ENCODE peak calls at places on chromosomes 6 and 20, in eight cellular contexts. O is endothelial cell of umbilical vein, T is adrenal gland, M is HL-60, K is lung, S is right lobe of liver, G is heart right ventricle, L is hepatocyte. I is an unnamed sample.

GRCh38 chr6:5730586-5731263 is 276.0 kb downstream of the NRN1 start:
- DNase-seq in O (no peak), T (no peak), M (no peak), K (no peak), S (no peak), G (no peak), L (no peak), I (no peak)

GRCh38 chr6:130765181-130765727 is 62.0 kb upstream of the SMLR1 start:
- DNase-seq in O (no peak), T (no peak), M (no peak), K (no peak), S (no peak), G (no peak), L (no peak), I (no peak)

GRCh38 chr6:3231213-3232016 is 4.0 kb upstream of the TUBB2B start:
- DNase-seq in O (peak; percentile 46), T (peak; percentile 84), M (no peak), K (peak; percentile 84), S (peak; percentile 75), G (no peak), L (peak; percentile 96), I (no peak)

GRCh38 chr20:44646641-44647274 is 4.7 kb downstream of the ADA start:
- DNase-seq in O (peak; percentile 68), T (no peak), M (peak; percentile 63), K (no peak), S (no peak), G (no peak), L (no peak), I (no peak)

GRCh38 chr6:170142559-170142958 is 148.3 kb downstream of the DLL1 start:
- DNase-seq in O (no peak), T (no peak), M (no peak), K (no peak), S (no peak), G (no peak), L (no peak), I (no peak)

GRCh38 chr20:18164356-18164755 is 26.7 kb downstream of the KAT14 start:
- DNase-seq in O (no peak), T (no peak), M (no peak), K (no peak), S (no peak), G (no peak), L (no peak), I (no peak)

GRCh38 chr6:30942338-30943060 is 1.7 kb downstream of the MUCL3 start:
- DNase-seq in O (peak; percentile 56), T (peak; percentile 93), M (peak; percentile 12), K (peak; percentile 94), S (peak; percentile 58), G (peak; percentile 64), L (peak; percentile 90), I (no peak)

GRCh38 chr20:4050581-4050980 is 35.2 kb upstream of the RNF24 start:
- DNase-seq in O (no peak), T (no peak), M (no peak), K (no peak), S (no peak), G (no peak), L (no peak), I (no peak)

GRCh38 chr6:152828431-152828830 is 77.8 kb downstream of the VIP start:
- DNase-seq in O (no peak), T (no peak), M (no peak), K (no peak), S (no peak), G (no peak), L (no peak), I (no peak)

GRCh38 chr6:8958894-8959511 is 523.7 kb upstream of the SLC35B3 start:
- DNase-seq in O (no peak), T (no peak), M (no peak), K (no peak), S (no peak), G (no peak), L (no peak), I (no peak)

GRCh38 chr20:16701296-16701695 is 28.5 kb upstream of the SNRPB2 start:
- DNase-seq in O (peak; percentile 14), T (no peak), M (no peak), K (no peak), S (no peak), G (no peak), L (no peak), I (peak; percentile 27)

GRCh38 chr6:150702675-150703074 is 103.0 kb downstream of the PLEKHG1 start:
- DNase-seq in O (no peak), T (no peak), M (no peak), K (no peak), S (no peak), G (no peak), L (no peak), I (no peak)

GRCh38 chr6:73152998-73153757 is 72.1 kb downstream of the KHDC1L start:
- DNase-seq in O (no peak), T (no peak), M (no peak), K (no peak), S (no peak), G (no peak), L (no peak), I (no peak)

GRCh38 chr20:1665345-1665744 is 7.8 kb upstream of the SIRPG start:
- DNase-seq in O (no peak), T (no peak), M (no peak), K (no peak), S (no peak), G (no peak), L (no peak), I (no peak)

GRCh38 chr6:109362102-109362884 is 20.0 kb downstream of the CD164 start:
- DNase-seq in O (no peak), T (no peak), M (no peak), K (no peak), S (no peak), G (no peak), L (no peak), I (no peak)

GRCh38 chr20:46051556-46052323 is 22.7 kb downstream of the SLC12A5 start:
- DNase-seq in O (no peak), T (no peak), M (no peak), K (no peak), S (no peak), G (no peak), L (no peak), I (no peak)
- H3K27me3 ChIP-seq in O (no peaks in the 10 kb centered on the region), T (no peaks in the 10 kb centered on the region), M (peaks cover 2% of the 10 kb centered on the region), K (no peaks in the 10 kb centered on the region), S (no peaks in the 10 kb centered on the region), G (peaks cover 11% of the 10 kb centered on the region), L (peaks cover 6% of the 10 kb centered on the region), I (peaks cover 2% of the 10 kb centered on the region)

DNA sequence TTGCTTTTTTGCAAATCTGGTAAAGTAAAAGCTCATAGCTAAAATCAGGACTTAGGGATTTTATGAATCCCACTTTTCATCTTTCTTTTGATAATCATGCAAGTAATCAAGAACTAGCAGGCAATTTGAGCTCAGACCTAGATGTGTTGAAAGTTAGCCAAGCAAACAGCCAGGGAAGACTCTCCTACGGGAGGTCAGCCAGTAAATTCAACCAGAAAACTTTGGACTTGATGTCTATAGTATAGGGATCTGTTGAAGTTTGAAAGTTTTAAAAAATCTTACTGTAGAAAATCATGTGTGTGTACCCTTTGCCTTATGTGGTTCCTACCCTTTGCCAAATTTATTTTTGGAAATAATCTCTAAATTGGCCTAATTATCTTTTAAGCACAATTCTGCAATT is 95.0 kb upstream of the TPD52L1 start:
- DNase-seq in O (no peak), T (no peak), M (no peak), K (no peak), S (no peak), G (no peak), L (no peak), I (no peak)
- H3K27ac ChIP-seq in O (no peak overlapping the region), T (no peak overlapping the region), M (no peak overlapping the region), K (no peak overlapping the region), S (no peak overlapping the region), G (no peak overlapping the region), L (no peak overlapping the region), I (no peak overlapping the region)

GRCh38 chr6:142884214-142885035 is 60.6 kb downstream of the HIVEP2 start:
- DNase-seq in O (no peak), T (no peak), M (no peak), K (no peak), S (no peak), G (no peak), L (no peak), I (no peak)

GRCh38 chr6:142881290-142881689 is 63.7 kb downstream of the HIVEP2 start:
- DNase-seq in O (no peak), T (no peak), M (no peak), K (no peak), S (no peak), G (no peak), L (no peak), I (no peak)

GRCh38 chr6:142885182-142885867 is 59.7 kb downstream of the HIVEP2 start:
- DNase-seq in O (peak; percentile 98), T (peak; percentile 44), M (no peak), K (peak; percentile 39), S (no peak), G (no peak), L (peak; percentile 85), I (peak; percentile 58)

GRCh38 chr6:142881771-142882170 is 63.2 kb downstream of the HIVEP2 start:
- DNase-seq in O (no peak), T (no peak), M (no peak), K (no peak), S (no peak), G (no peak), L (peak; percentile 43), I (no peak)

DNA sequence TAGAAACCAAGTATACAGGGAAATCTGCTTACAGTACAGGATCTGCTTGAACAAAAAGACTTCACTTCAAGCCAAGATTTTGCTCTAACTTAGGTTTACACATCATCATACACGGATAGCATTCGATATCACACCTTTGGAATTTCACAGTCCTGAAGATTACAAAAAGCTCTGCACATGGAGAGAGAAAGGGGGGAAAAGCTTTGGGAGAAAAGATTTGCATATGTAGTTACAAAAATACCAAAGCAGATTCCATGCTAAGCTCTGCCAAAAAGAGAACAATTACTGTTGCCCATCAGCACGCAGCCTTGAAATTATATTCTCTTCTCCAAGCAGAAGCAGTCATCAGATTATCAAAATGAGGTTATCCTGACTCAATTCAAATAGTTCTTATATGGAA is 62.0 kb downstream of the HIVEP2 start:
- DNase-seq in O (no peak), T (no peak), M (no peak), K (no peak), S (no peak), G (no peak), L (no peak), I (no peak)
- H3K4me3 ChIP-seq in O (no peak overlapping the region), T (no peak overlapping the region), M (no peak overlapping the region), K (no peak overlapping the region), S (no peak overlapping the region), G (no peak overlapping the region), L (no peak overlapping the region), I (no peak overlapping the region)

GRCh38 chr6:317452-318144 is 25.3 kb downstream of the DUSP22 start:
- DNase-seq in O (no peak), T (no peak), M (no peak), K (no peak), S (no peak), G (no peak), L (no peak), I (no peak)

GRCh38 chr6:317068-317451 is 24.8 kb downstream of the DUSP22 start:
- DNase-seq in O (no peak), T (no peak), M (no peak), K (no peak), S (no peak), G (no peak), L (no peak), I (no peak)

GRCh38 chr6:319177-320131 is 27.2 kb downstream of the DUSP22 start:
- DNase-seq in O (no peak), T (no peak), M (no peak), K (no peak), S (no peak), G (no peak), L (no peak), I (no peak)

GRCh38 chr6:316753-317038 is 24.4 kb downstream of the DUSP22 start:
- DNase-seq in O (no peak), T (no peak), M (no peak), K (no peak), S (no peak), G (no peak), L (no peak), I (no peak)

GRCh38 chr6:318265-318890 is 26.1 kb downstream of the DUSP22 start:
- DNase-seq in O (no peak), T (no peak), M (no peak), K (no peak), S (no peak), G (no peak), L (no peak), I (no peak)
- H3K27me3 ChIP-seq in O (no peaks in the 10 kb centered on the region), T (no peaks in the 10 kb centered on the region), M (no peaks in the 10 kb centered on the region), K (no peaks in the 10 kb centered on the region), S (no peaks in the 10 kb centered on the region), G (no peaks in the 10 kb centered on the region), L (no peaks in the 10 kb centered on the region), I (no peaks in the 10 kb centered on the region)